ENCODE peak calls at places on chromosome 15, in ten cellular contexts. J, S, T, U, O, W, L, E, H and R are unnamed samples. For H3K36me3, the result is how much of the 10 kb centered on the place peaks cover.

GRCh38 chr15:38868326-38869114 is 303.9 kb upstream of the RASGRP1 start:
- DNase-seq in E (no peak), L (no peak), U (no peak), O (peak), T (no peak), J (peak), H (peak), S (no peak), W (no peak), R (no peak)

GRCh38 chr15:34647569-34648334 is 64.3 kb upstream of the GOLGA8B start:
- DNase-seq in U (peak), O (no peak), H (no peak), T (peak), L (no peak), S (no peak), E (no peak), J (no peak), W (no peak), R (no peak)

GRCh38 chr15:101244039-101244781 is 7.6 kb downstream of the CHSY1 start:
- DNase-seq in W (no peak), U (no peak), E (no peak), T (no peak), H (no peak), J (no peak), S (no peak), L (no peak), O (no peak), R (no peak)

GRCh38 chr15:35329993-35330695 is 215.8 kb downstream of the DPH6 start:
- DNase-seq in J (no peak), S (no peak), L (no peak), U (no peak), W (no peak), T (no peak), O (no peak), H (no peak), E (no peak), R (no peak)

GRCh38 chr15:26070095-26070532 is 207.0 kb upstream of the ATP10A start:
- DNase-seq in T (no peak), L (no peak), E (no peak), S (no peak), J (no peak), H (no peak), W (no peak), O (no peak), U (no peak), R (no peak)

GRCh38 chr15:101441706-101442105 is 47.8 kb downstream of the PCSK6 start:
- DNase-seq in H (no peak), E (no peak), U (no peak), T (no peak), L (peak), J (no peak), S (no peak), W (no peak), O (no peak), R (no peak)

GRCh38 chr15:73375755-73376305 is 7.1 kb upstream of the HCN4 start:
- DNase-seq in L (no peak), E (no peak), S (no peak), J (no peak), H (no peak), U (no peak), W (no peak), T (peak), O (no peak), R (no peak)

GRCh38 chr15:62254137-62254934 is 89.3 kb upstream of the C2CD4B start:
- DNase-seq in U (peak), S (no peak), L (no peak), O (peak), W (peak), E (peak), T (peak), J (peak), H (peak), R (no peak)

GRCh38 chr15:66780172-66780972 is 78.3 kb downstream of the SMAD6 start:
- DNase-seq in L (no peak), W (no peak), E (peak), T (peak), O (no peak), H (no peak), J (peak), S (no peak), U (peak), R (no peak)

GRCh38 chr15:34336333-34336732 is 1.2 kb downstream of the SLC12A6 start:
- DNase-seq in W (no peak), H (no peak), O (no peak), L (no peak), U (no peak), T (no peak), E (no peak), J (no peak), S (no peak), R (no peak)

GRCh38 chr15:96047255-96047931 is 283.1 kb upstream of the NR2F2 start:
- DNase-seq in L (no peak), H (no peak), S (no peak), E (no peak), W (no peak), T (no peak), U (no peak), J (no peak), O (no peak), R (peak)

GRCh38 chr15:61281328-61281727 is 52.2 kb upstream of the RORA start:
- DNase-seq in E (no peak), J (no peak), H (no peak), T (no peak), O (no peak), L (no peak), U (no peak), W (no peak), S (no peak), R (no peak)

GRCh38 chr15:29424118-29424517 is 154.5 kb upstream of the NSMCE3 start:
- DNase-seq in U (no peak), T (no peak), H (no peak), E (no peak), L (no peak), J (no peak), S (no peak), O (no peak), W (no peak), R (peak)

GRCh38 chr15:77430213-77430612 is 9.5 kb downstream of the HMG20A start:
- DNase-seq in J (no peak), S (no peak), O (no peak), U (no peak), E (no peak), W (no peak), L (no peak), T (no peak), H (no peak), R (no peak)

GRCh38 chr15:71195242-71195641 is 80.0 kb downstream of the THSD4 start:
- DNase-seq in L (no peak), W (no peak), O (peak), U (no peak), S (no peak), H (no peak), E (no peak), T (peak), J (no peak), R (no peak)

GRCh38 chr15:28900892-28901586 is 15.3 kb downstream of the APBA2 start:
- DNase-seq in E (peak), U (no peak), S (no peak), T (no peak), O (no peak), H (no peak), L (no peak), J (no peak), W (no peak), R (no peak)

GRCh38 chr15:50247819-50248650 is 17.5 kb downstream of the HDC start:
- DNase-seq in E (no peak), O (no peak), H (peak), L (no peak), T (no peak), W (no peak), S (no peak), J (no peak), U (no peak), R (no peak)

GRCh38 chr15:47688573-47689086 is 28.7 kb upstream of the SEMA6D start:
- DNase-seq in E (no peak), J (no peak), L (no peak), W (no peak), T (peak), H (no peak), S (no peak), O (no peak), U (no peak), R (no peak)

GRCh38 chr15:36724493-36724892 is 145.1 kb downstream of the CDIN1 start:
- DNase-seq in H (no peak), U (no peak), J (no peak), W (no peak), S (no peak), L (no peak), T (no peak), O (no peak), E (no peak), R (no peak)

GRCh38 chr15:34725565-34725964 is 29.2 kb downstream of the GJD2 start:
- DNase-seq in E (no peak), J (no peak), T (no peak), L (no peak), H (no peak), U (no peak), W (no peak), S (no peak), O (no peak), R (no peak)

GRCh38 chr15:85603703-85604102 is 191.0 kb downstream of the KLHL25 start:
- DNase-seq in E (no peak), H (no peak), J (no peak), W (no peak), T (no peak), U (no peak), S (no peak), L (no peak), O (no peak), R (no peak)

GRCh38 chr15:35000511-35000910 is 12.4 kb upstream of the ZNF770 start:
- DNase-seq in L (no peak), H (no peak), J (no peak), W (peak), S (no peak), U (peak), E (no peak), O (peak), T (no peak), R (no peak)

GRCh38 chr15:85489773-85490493 is 109.5 kb downstream of the AKAP13 start:
- DNase-seq in O (no peak), W (no peak), U (no peak), H (no peak), L (no peak), S (no peak), J (no peak), T (no peak), E (no peak), R (no peak)

GRCh38 chr15:89066280-89066679 is 22.0 kb upstream of the ABHD2 start:
- DNase-seq in H (no peak), E (no peak), O (no peak), S (no peak), W (no peak), J (no peak), U (no peak), L (no peak), T (no peak), R (no peak)

GRCh38 chr15:66080791-66081475 is 172.6 kb downstream of the MEGF11 start:
- DNase-seq in S (no peak), W (peak), H (no peak), U (peak), J (peak), L (no peak), O (no peak), T (no peak), E (peak), R (no peak)

GRCh38 chr15:58047149-58047548 is 18.4 kb downstream of the ALDH1A2 start:
- DNase-seq in U (no peak), H (no peak), L (no peak), T (no peak), E (no peak), S (no peak), O (no peak), J (no peak), W (no peak), R (no peak)

GRCh38 chr15:44545934-44546802 is 9.2 kb downstream of the EIF3J start:
- DNase-seq in H (no peak), S (no peak), W (no peak), J (no peak), U (no peak), O (no peak), T (no peak), E (no peak), L (no peak), R (no peak)

GRCh38 chr15:52336530-52336929 is 40.9 kb upstream of the MYO5C start:
- DNase-seq in L (no peak), O (no peak), U (peak), J (peak), W (no peak), E (no peak), H (no peak), S (no peak), T (no peak), R (no peak)

GRCh38 chr15:27587810-27588209 is 511.3 kb downstream of the OCA2 start:
- DNase-seq in S (no peak), H (no peak), T (no peak), U (peak), W (no peak), J (no peak), O (no peak), L (no peak), E (no peak), R (peak)

GRCh38 chr15:101168463-101168824 is 83.4 kb downstream of the CHSY1 start:
- DNase-seq in U (peak), W (peak), T (no peak), H (peak), S (no peak), L (no peak), E (no peak), O (no peak), J (peak), R (no peak)

GRCh38 chr15:51866161-51866560 is 36.7 kb downstream of the TMOD3 start:
- DNase-seq in O (no peak), U (no peak), L (no peak), E (no peak), S (no peak), W (no peak), H (no peak), T (no peak), J (no peak), R (no peak)

GRCh38 chr15:66779331-66780009 is 77.4 kb downstream of the SMAD6 start:
- DNase-seq in H (no peak), L (no peak), U (peak), S (no peak), J (peak), T (no peak), E (no peak), O (no peak), W (no peak), R (no peak)

GRCh38 chr15:76310470-76311070 is 699 bp downstream of the ETFA start:
- DNase-seq in S (no peak), L (no peak), H (no peak), U (no peak), O (no peak), T (no peak), W (no peak), J (peak), E (no peak), R (no peak)

GRCh38 chr15:41238100-41238499 is 7.0 kb downstream of the CHP1 start:
- DNase-seq in O (no peak), H (no peak), U (no peak), L (no peak), J (no peak), E (no peak), W (no peak), S (no peak), T (no peak), R (no peak)

GRCh38 chr15:41235929-41236328 is 4.9 kb downstream of the CHP1 start:
- DNase-seq in O (no peak), E (no peak), T (no peak), L (no peak), U (no peak), W (no peak), S (no peak), H (no peak), J (no peak), R (no peak)

DNA sequence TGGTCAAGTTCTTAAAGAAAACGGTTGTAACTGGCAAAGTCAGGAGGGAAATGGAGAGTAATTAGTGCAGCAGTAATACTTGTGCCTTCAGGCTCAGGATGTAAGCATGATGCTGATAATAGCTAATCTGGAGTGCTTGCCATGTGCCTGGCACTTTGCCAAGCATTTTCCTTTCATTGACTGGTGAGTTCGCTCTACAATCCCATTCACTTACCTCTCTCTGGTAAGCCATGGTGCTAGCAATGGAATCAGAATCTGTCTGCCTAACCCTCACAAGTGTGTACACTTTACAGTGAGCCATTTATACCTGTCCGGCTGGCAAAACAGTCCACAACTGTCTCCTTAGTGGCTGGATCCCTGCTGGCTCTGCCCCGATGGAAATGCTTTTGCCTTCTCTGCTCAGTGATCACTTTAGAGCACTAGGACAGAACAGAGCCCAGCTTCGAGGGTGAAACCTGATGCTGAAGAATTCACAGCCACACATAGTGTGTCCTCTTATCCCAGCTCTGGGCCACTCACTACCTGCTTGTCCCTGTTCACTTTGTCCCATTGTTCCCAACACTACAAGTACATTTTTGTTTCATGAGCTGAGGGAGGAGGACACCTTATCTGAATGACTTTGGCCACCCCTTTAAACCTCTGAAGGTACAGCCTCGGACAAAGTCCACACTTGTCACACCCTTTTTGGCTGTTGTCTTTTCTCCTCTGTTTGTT is 10.3 kb downstream of the CHP1 start:
- DNase-seq in T (peak), S (no peak), W (peak), E (no peak), J (peak), O (no peak), H (peak), L (no peak), U (peak), R (no peak)
- TF ChIP-seq CTCF in T (no peak), S (no peak), W (no peak), E (no peak), J (no peak), O (no peak), H (no peak), L (no peak), U (no peak), R (no peak)

GRCh38 chr15:68606332-68606731 is 27.5 kb downstream of the CORO2B start:
- DNase-seq in J (no peak), U (no peak), S (no peak), H (no peak), T (no peak), E (no peak), O (no peak), W (no peak), L (no peak), R (no peak)
- H3K27ac ChIP-seq in J (no peak), U (no peak), S (no peak), H (no peak), T (no peak), E (no peak), O (no peak), W (no peak), L (no peak), R (no peak)

DNA sequence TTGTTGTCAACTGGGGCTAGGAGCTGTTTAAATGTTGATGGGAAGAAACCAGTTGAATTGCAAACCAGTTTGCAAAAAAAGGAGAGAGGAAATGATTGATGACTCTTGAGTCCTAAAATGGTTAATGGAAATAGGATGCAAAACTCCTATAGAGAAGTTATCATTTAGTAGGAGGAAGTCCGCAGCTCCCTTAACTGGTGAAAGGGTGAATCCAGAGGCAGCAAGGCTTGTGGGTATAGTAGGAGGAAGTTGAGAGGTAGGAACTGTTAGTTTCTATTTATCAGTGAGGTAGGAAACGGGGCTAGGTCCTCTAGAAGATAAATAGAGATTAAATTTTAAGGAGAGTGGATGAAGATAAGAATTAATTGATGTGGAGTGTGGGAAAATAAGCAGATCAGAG is 15.4 kb downstream of the IREB2 start:
- DNase-seq in T (no peak), W (no peak), E (no peak), H (no peak), J (no peak), U (no peak), O (no peak), S (no peak), L (no peak), R (no peak)
- H3K36me3 ChIP-seq in T (under half), W (under half), E (under half), H (under half), J (under half), U (under half), O (under half), S (under half), L (under half), R (under half)

DNA sequence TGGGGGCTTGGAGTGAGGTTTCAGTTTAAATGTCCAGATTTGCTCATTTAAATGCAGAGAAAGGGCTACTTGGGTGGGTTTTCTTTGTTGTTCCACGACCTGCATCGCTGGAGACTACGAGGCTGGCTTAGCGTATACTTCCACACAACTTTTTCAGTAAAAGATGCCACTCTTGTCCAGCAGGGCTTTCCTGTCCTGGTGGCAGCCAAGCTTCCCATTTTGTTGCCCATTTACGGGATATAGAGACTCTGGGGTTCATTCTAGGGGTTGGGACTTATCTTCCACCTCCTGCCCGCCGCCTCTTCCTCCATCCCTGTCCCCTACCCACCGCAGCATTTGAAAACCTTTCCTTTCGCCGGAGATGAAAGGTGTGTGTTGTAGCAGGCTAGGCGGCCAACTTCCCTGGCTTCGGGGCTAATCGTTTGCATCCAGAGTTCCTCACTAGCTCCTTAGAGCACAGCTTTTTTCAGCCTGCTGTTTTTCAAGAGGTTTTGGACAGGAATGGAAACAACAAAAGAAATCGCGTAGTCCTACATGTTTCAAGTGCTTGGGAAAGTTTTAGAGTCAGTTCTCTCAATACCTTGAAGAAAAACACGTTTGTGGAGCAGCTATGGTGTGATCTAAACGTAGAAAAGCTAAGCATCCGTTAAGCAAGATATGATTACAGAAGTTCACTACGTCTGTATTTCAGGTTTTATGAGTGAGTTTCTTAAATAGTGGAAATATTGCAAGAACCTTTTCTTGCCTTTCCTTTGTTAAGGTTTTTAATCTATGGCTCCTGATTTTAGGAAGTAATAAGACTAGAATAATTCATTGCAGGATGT is 843 bp downstream of the CHRNA5 start:
- DNase-seq in O (no peak), T (peak), J (peak), H (no peak), W (no peak), L (no peak), S (no peak), U (peak), E (no peak), R (no peak)
- TF ChIP-seq CTCF in O (peak), T (peak), J (no peak), H (no peak), W (no peak), L (no peak), S (no peak), U (no peak), E (no peak), R (peak)

GRCh38 chr15:40253179-40253790 is 14.4 kb downstream of the PAK6 start:
- DNase-seq in O (no peak), U (no peak), J (no peak), T (no peak), S (no peak), H (no peak), L (no peak), W (no peak), E (peak), R (no peak)
- H3K27ac ChIP-seq in O (peak), U (peak), J (no peak), T (no peak), S (peak), H (peak), L (peak), W (peak), E (no peak), R (no peak)

DNA sequence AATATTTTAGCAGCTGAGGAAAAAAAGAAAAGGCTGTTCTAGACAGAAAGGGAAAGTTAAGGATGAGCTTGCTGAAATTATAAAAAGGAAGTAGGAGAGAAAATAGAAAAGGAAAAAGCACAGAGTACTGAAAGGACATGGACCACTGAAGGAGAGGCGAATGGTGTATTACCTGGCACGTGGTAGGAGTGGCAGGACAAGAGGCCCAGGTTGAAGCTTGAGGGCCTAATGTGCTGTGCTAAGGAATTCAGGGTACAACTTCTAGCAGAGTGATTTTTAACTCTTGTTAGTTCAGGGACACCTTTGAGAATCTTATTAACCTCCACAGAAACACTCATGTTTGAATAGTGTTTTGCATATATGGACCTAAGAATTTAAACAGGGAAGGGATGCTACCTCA is 60.0 kb upstream of the CRTC3 start:
- DNase-seq in L (no peak), U (no peak), E (no peak), W (no peak), T (no peak), O (no peak), S (no peak), J (no peak), H (no peak), R (no peak)
- H3K36me3 ChIP-seq in L (half or more), U (under half), E (half or more), W (under half), T (under half), O (under half), S (under half), J (under half), H (half or more), R (half or more)